ENCODE peak calls at places on chromosomes 5 and 9, in nine cellular contexts. W is tibial nerve, C is uterus, V is transverse colon, H is H1, J is body of pancreas, X is thyroid gland, L is prostate gland, M is HepG2. U is an unnamed sample.
A peak's percentile ranks its signal among the peaks of the same experiment; 100 is the strongest.

GRCh38 chr9:74122229-74122628 is 374.9 kb upstream of the RORB start:
- DNase-seq in W (no peak), C (no peak), V (no peak), H (no peak), J (no peak), X (no peak), L (no peak), M (no peak), U (no peak)

GRCh38 chr9:115022760-115023434 is 92.5 kb upstream of the TNFSF8 start:
- DNase-seq in W (no peak), C (no peak), V (no peak), H (no peak), J (no peak), X (no peak), L (no peak), M (no peak), U (no peak)

GRCh38 chr5:135064235-135064570 is 30.2 kb upstream of the PITX1 start:
- DNase-seq in W (no peak), C (no peak), V (no peak), H (no peak), J (no peak), X (no peak), L (no peak), M (no peak), U (no peak)

GRCh38 chr9:37290881-37291485 is 131.5 kb upstream of the GRHPR start:
- DNase-seq in W (no peak), C (no peak), V (no peak), H (no peak), J (no peak), X (no peak), L (no peak), M (no peak), U (peak; percentile 52)

GRCh38 chr9:14323969-14324366 is 10.0 kb upstream of the NFIB start:
- DNase-seq in W (no peak), C (no peak), V (no peak), H (no peak), J (no peak), X (no peak), L (no peak), M (no peak), U (no peak)

GRCh38 chr9:70593241-70593640 is 178.8 kb upstream of the KLF9 start:
- DNase-seq in W (no peak), C (no peak), V (no peak), H (no peak), J (no peak), X (no peak), L (no peak), M (no peak), U (no peak)

GRCh38 chr9:123637940-123638634 is 282.1 kb downstream of the CRB2 start:
- DNase-seq in W (no peak), C (no peak), V (peak; percentile 20), H (no peak), J (no peak), X (no peak), L (no peak), M (no peak), U (peak; percentile 11)

GRCh38 chr5:141876628-141877477 is 1.4 kb downstream of the PCDH1 start:
- DNase-seq in W (no peak), C (no peak), V (peak; percentile 44), H (no peak), J (peak; percentile 54), X (peak; percentile 86), L (peak; percentile 51), M (no peak), U (peak; percentile 44)

GRCh38 chr9:109301012-109301411 is 19.8 kb downstream of the EPB41L4B start:
- DNase-seq in W (no peak), C (no peak), V (no peak), H (no peak), J (no peak), X (no peak), L (no peak), M (no peak), U (no peak)

GRCh38 chr9:114824130-114824529 is 18.3 kb upstream of the TNFSF15 start:
- DNase-seq in W (no peak), C (no peak), V (no peak), H (no peak), J (no peak), X (no peak), L (no peak), M (no peak), U (no peak)

GRCh38 chr5:124596595-124597388 is 149.6 kb downstream of the ZNF608 start:
- DNase-seq in W (no peak), C (no peak), V (no peak), H (no peak), J (peak; percentile 16), X (no peak), L (no peak), M (peak; percentile 89), U (no peak)

DNA sequence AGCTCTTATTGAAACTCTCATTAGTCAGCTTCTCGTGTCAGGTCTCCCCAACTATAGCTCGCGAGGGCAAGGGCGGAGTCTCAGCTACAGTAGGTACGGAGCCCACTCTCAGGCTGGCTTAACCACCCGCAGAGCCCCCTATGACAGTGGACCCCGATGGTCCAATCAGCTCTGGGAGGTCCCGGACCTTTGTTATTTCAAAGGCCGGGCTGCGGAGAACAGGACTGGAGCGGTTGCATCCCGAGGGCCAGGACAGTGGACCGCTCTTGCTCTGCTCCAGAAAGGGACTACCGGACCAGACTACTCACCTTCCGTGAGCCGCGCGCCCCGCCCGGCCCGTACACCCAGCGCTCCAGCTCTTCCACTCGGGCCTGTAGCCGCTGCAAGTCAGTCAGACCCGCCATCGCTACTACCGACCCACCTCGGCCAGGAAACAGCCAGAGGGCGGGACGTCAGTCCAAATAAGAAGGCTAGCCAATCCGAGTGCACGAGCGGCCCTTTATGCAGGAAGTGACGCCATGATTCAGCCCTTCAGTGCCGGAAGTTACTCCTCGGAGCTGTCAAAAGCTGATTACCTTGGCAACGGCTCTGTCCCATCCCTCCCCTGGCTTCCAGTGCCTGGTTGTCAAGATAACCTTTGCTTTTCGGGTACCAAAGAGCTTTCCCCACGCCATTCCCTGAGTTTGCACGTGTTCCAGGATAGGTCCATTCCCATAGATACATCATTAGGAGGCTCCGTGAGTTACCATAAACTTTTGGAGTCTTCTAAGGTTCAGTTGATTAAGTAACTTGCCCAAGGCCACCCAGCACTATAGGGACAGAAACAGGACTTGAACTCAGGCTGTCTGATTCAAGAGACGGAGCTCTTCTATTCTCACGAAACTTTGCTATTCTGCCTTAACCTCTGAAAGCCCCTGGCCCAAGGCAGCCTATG is at the start of gene DCTN3:
- DNase-seq in W (peak; percentile 93), C (peak; percentile 90), V (peak; percentile 94), H (no peak), J (peak; percentile 96), X (peak; percentile 96), L (peak; percentile 92), M (peak; percentile 91), U (peak; percentile 97)
- TF ChIP-seq POLR2A in W (no peak), C (peak; percentile 35), V (peak; percentile 65), H (no peak), J (no peak), X (no peak), L (no peak), M (peak; percentile 49), U (peak; percentile 84)

DNA sequence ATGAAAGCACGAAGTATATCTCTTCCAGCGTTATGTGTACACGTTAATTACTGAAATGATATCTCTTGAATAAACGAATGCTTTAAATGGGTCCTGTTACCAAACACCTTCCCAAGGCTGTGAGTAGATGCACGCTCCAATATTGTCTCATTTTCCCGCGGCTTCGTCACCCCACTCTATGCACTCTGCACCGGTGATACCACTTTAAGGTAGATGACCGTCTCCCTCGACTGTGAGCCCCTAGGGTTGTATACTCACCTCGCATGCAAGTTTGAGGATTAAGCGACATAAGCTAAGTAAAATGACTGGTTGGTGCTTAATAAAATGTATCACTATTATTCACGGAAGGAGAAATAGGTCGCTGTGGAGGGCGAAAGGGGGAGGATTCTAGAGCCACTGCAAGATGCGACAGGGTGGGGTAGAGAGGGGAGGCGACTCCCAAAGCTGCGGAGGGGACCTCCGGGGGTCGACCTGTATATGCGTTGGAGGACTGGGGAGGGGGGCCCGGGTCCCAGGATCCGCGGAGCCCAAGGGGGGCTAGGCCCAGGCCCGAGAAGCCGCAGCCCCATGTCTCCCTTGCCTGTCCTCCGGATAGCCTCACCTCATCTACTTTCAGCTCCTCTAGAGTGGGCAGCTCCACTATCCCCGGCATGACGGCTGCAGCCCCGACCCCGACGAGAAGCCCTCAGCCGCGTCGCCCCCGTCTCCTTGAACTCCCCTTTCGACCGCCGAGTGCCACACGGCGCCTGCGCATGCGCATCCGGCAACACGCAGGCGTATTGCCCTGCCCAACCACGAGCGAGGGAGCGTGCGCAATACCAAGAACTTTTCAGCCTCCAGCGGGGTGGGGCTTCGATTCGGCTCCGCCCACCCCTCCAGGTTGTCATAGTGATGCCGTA is at the start of the genes MORN5 and NDUFA8:
- DNase-seq in W (peak; percentile 94), C (peak; percentile 98), V (peak; percentile 97), H (peak; percentile 93), J (peak; percentile 99), X (peak; percentile 97), L (peak; percentile 91), M (peak; percentile 92), U (peak; percentile 99)
- TF ChIP-seq POLR2A in W (peak; percentile 49), C (peak; percentile 77), V (peak; percentile 85), H (peak; percentile 56), J (no peak), X (peak; percentile 51), L (peak; percentile 78), M (peak; percentile 65), U (peak; percentile 89)

DNA sequence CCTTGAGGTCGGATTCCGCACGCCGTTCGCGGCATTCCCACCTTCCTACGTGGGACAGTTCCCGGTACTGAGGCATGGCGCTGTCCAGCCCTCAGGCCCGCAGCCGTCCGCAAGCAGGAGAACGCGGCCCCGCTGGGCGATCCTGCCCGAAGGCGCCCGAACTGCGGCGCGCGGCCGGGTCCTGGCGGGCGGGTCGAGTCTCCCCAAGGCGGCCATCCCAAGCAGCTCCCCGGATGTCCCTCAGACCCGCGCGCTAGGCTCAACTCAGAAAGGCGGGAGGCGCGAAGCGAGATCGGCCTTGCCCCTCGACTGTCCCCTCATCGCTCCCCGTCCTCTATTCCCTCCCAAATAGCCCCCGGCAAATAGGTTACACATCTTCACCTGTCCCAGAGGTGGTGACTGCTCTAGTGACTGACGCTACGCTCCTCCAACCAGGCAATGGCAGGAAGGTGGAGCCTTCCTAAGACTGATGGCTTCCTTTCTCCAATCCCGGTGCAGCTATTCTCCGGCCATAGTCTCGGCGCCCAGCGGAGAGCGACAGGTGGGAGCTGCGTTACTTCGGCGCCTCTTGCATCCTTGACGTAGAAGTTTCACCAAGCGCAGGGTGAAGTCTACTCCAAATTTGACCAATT is 787 bp upstream of the ANKHD1 start:
- DNase-seq in W (peak; percentile 87), C (peak; percentile 91), V (peak; percentile 93), H (peak; percentile 93), J (peak; percentile 96), X (peak; percentile 92), L (peak; percentile 97), M (peak; percentile 96), U (peak; percentile 96)
- TF ChIP-seq POLR2A in W (no peak), C (peak; percentile 56), V (peak; percentile 54), H (peak; percentile 70), J (peak; percentile 19), X (no peak), L (peak; percentile 72), M (peak; percentile 33), U (peak; percentile 61)

DNA sequence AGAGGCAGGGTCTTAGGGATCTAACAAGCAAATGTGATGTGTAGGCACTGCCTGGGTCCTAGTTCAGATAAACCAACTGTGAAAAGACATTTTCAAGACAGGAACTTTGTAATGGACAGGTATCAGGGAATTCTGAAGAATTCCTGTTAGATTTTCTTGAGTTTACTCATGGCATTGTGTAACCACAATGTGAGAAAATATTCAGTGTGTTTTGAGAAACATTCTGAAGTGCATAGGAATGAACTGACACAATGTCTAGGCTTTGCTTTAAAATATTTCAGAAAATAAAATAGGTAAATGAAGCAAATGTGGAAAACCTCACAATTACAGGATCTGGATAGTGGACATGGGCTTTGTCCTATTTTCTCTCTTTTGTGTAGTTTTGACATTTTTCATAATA is 15.2 kb upstream of the AFAP1L1 start:
- DNase-seq in W (no peak), C (no peak), V (no peak), H (no peak), J (no peak), X (no peak), L (no peak), M (no peak), U (no peak)
- TF ChIP-seq POLR2A in W (no peak), C (no peak), V (no peak), H (no peak), J (no peak), X (no peak), L (no peak), M (no peak), U (no peak)